ENCODE peak calls at places on chromosome 1, in eight cellular contexts. A is NCI-H1436; U is Ammon's horn; W is ELF-1; K is NCI-H1092; H is effector memory CD8-positive, alpha-beta T cell; Q is thoracic aorta; T is NT2/D1. P is an unnamed sample.

GRCh38 chr1:10692401-10693021 is 103.9 kb downstream of the CASZ1 start:
- DNase-seq in A (peak; percentile 46), U (no peak), W (peak; percentile 51), K (peak; percentile 26), H (peak; percentile 54), Q (no peak), T (no peak), P (no peak)

GRCh38 chr1:11857164-11857853 is 1.4 kb downstream of the NPPB start:
- DNase-seq in A (no peak), U (no peak), W (no peak), K (no peak), H (no peak), Q (no peak), T (no peak), P (no peak)

GRCh38 chr1:150567717-150568561 is 11.5 kb downstream of the MCL1 start:
- DNase-seq in A (no peak), U (peak; percentile 75), W (peak; percentile 98), K (peak; percentile 54), H (peak; percentile 47), Q (peak; percentile 69), T (peak; percentile 97), P (no peak)

GRCh38 chr1:109765483-109765815 is 1.7 kb upstream of the EPS8L3 start:
- DNase-seq in A (no peak), U (no peak), W (no peak), K (no peak), H (no peak), Q (no peak), T (no peak), P (no peak)

GRCh38 chr1:234716907-234717375 is 107.0 kb upstream of the IRF2BP2 start:
- DNase-seq in A (no peak), U (peak; percentile 63), W (no peak), K (peak; percentile 80), H (no peak), Q (no peak), T (no peak), P (no peak)

GRCh38 chr1:12075195-12076114 is 12.4 kb downstream of the TNFRSF8 start:
- DNase-seq in A (no peak), U (no peak), W (peak; percentile 86), K (no peak), H (no peak), Q (no peak), T (no peak), P (no peak)

GRCh38 chr1:238345837-238346236 is 455.1 kb upstream of the ZP4 start:
- DNase-seq in A (no peak), U (no peak), W (no peak), K (no peak), H (no peak), Q (no peak), T (no peak), P (no peak)

GRCh38 chr1:67646145-67647035 is 38.6 kb upstream of the GADD45A start:
- DNase-seq in A (peak; percentile 67), U (no peak), W (peak; percentile 81), K (peak; percentile 74), H (no peak), Q (no peak), T (no peak), P (no peak)

GRCh38 chr1:29706936-29707335 is 470.6 kb downstream of the PTPRU start:
- DNase-seq in A (peak; percentile 97), U (no peak), W (peak; percentile 81), K (peak; percentile 92), H (no peak), Q (no peak), T (peak; percentile 77), P (no peak)

GRCh38 chr1:86504130-86504479 is 35.4 kb downstream of the CLCA1 start:
- DNase-seq in A (no peak), U (no peak), W (peak; percentile 34), K (no peak), H (no peak), Q (no peak), T (no peak), P (no peak)

GRCh38 chr1:25695991-25696330 is 79.4 kb downstream of the MAN1C1 start:
- DNase-seq in A (no peak), U (peak; percentile 50), W (no peak), K (no peak), H (no peak), Q (peak; percentile 39), T (peak; percentile 61), P (no peak)

GRCh38 chr1:179591592-179592580 is at the start of gene TDRD5:
- DNase-seq in A (peak; percentile 9), U (no peak), W (peak; percentile 76), K (no peak), H (no peak), Q (no peak), T (no peak), P (no peak)

GRCh38 chr1:160779662-160780397 is 16.1 kb upstream of the LY9 start:
- DNase-seq in A (no peak), U (no peak), W (peak; percentile 75), K (no peak), H (peak; percentile 32), Q (no peak), T (peak; percentile 76), P (no peak)

GRCh38 chr1:56508523-56508983 is 70.8 kb downstream of the PLPP3 start:
- DNase-seq in A (no peak), U (no peak), W (no peak), K (no peak), H (no peak), Q (no peak), T (no peak), P (no peak)

GRCh38 chr1:243933495-243933894 is 83.5 kb upstream of the AKT3 start:
- DNase-seq in A (no peak), U (no peak), W (no peak), K (no peak), H (no peak), Q (no peak), T (no peak), P (no peak)

GRCh38 chr1:179575497-179576314 is at the start of gene NPHS2:
- DNase-seq in A (no peak), U (no peak), W (no peak), K (no peak), H (no peak), Q (no peak), T (no peak), P (no peak)

GRCh38 chr1:43836267-43836951 is 97.2 kb upstream of the ARTN start:
- DNase-seq in A (peak; percentile 93), U (peak; percentile 30), W (no peak), K (peak; percentile 97), H (peak; percentile 48), Q (no peak), T (no peak), P (no peak)

GRCh38 chr1:40032240-40032891 is 8.2 kb upstream of the CAP1 start:
- DNase-seq in A (peak; percentile 43), U (peak; percentile 82), W (peak; percentile 18), K (peak; percentile 65), H (peak; percentile 42), Q (no peak), T (peak; percentile 59), P (no peak)

GRCh38 chr1:154794608-154795007 is 75.5 kb downstream of the KCNN3 start:
- DNase-seq in A (no peak), U (no peak), W (no peak), K (no peak), H (no peak), Q (no peak), T (no peak), P (no peak)

GRCh38 chr1:201191723-201192477 is 1.3 kb downstream of the IGFN1 start:
- DNase-seq in A (no peak), U (no peak), W (no peak), K (no peak), H (no peak), Q (no peak), T (no peak), P (no peak)

GRCh38 chr1:246795906-246796694 is 71.9 kb downstream of the SCCPDH start:
- DNase-seq in A (no peak), U (no peak), W (peak; percentile 80), K (no peak), H (no peak), Q (no peak), T (no peak), P (no peak)

GRCh38 chr1:39422604-39423003 is 68.8 kb upstream of the BMP8A start:
- DNase-seq in A (no peak), U (no peak), W (no peak), K (no peak), H (no peak), Q (no peak), T (no peak), P (no peak)

GRCh38 chr1:19758227-19758830 is 41.4 kb downstream of the TMCO4 start:
- DNase-seq in A (no peak), U (no peak), W (peak; percentile 14), K (no peak), H (no peak), Q (no peak), T (no peak), P (no peak)

GRCh38 chr1:246642719-246643118 is 76.5 kb downstream of the CNST start:
- DNase-seq in A (no peak), U (no peak), W (no peak), K (no peak), H (no peak), Q (no peak), T (no peak), P (no peak)

GRCh38 chr1:93698351-93699112 is 16.9 kb upstream of the BCAR3 start:
- DNase-seq in A (no peak), U (no peak), W (no peak), K (no peak), H (no peak), Q (no peak), T (no peak), P (no peak)

GRCh38 chr1:109255097-109255651 is 5.8 kb downstream of the CELSR2 start:
- DNase-seq in A (no peak), U (no peak), W (peak; percentile 59), K (no peak), H (no peak), Q (no peak), T (no peak), P (no peak)

GRCh38 chr1:24003331-24003972 is 23.3 kb upstream of the SRSF10 start:
- DNase-seq in A (peak; percentile 90), U (no peak), W (peak; percentile 56), K (peak; percentile 24), H (no peak), Q (no peak), T (peak; percentile 97), P (no peak)

GRCh38 chr1:230287674-230288315 is 138.3 kb downstream of the PGBD5 start:
- DNase-seq in A (no peak), U (no peak), W (no peak), K (no peak), H (no peak), Q (no peak), T (no peak), P (no peak)

GRCh38 chr1:12615916-12616708 is 1.9 kb downstream of the DHRS3 start:
- DNase-seq in A (no peak), U (peak; percentile 54), W (peak; percentile 85), K (no peak), H (no peak), Q (peak; percentile 61), T (no peak), P (no peak)

GRCh38 chr1:165328136-165328535 is 28.4 kb downstream of the LMX1A start:
- DNase-seq in A (no peak), U (no peak), W (no peak), K (no peak), H (no peak), Q (no peak), T (no peak), P (no peak)

GRCh38 chr1:2481885-2482284 is 5.8 kb downstream of the PLCH2 start:
- DNase-seq in A (peak; percentile 68), U (no peak), W (no peak), K (no peak), H (no peak), Q (no peak), T (no peak), P (no peak)

GRCh38 chr1:63691672-63692425 is 82.0 kb upstream of the ROR1 start:
- DNase-seq in A (peak; percentile 62), U (peak; percentile 90), W (peak; percentile 63), K (peak; percentile 21), H (no peak), Q (no peak), T (peak; percentile 84), P (no peak)

GRCh38 chr1:220363196-220363831 is 91.1 kb upstream of the RAB3GAP2 start:
- DNase-seq in A (no peak), U (peak; percentile 10), W (no peak), K (no peak), H (no peak), Q (no peak), T (no peak), P (no peak)

GRCh38 chr1:58660105-58660504 is 39.8 kb downstream of the MYSM1 start:
- DNase-seq in A (no peak), U (no peak), W (no peak), K (no peak), H (no peak), Q (no peak), T (no peak), P (no peak)

P was measured in activated gamma-delta T cell.